ENCODE peak calls at places on chromosome 20, in four cellular contexts. One of them, this sample, is unnamed.

GRCh38 chr20:47847882-47848485 is 62.7 kb upstream of the SULF2 start:
- DNase-seq in brain microvascular endothelial cell: no peak
- DNase-seq in K562: no peak
- DNase-seq in A549: no peak
- DNase-seq in this sample: no peak

GRCh38 chr20:56368351-56369134 is 9.8 kb downstream of the FAM210B start:
- DNase-seq in brain microvascular endothelial cell: no peak
- DNase-seq in K562: no peak
- DNase-seq in A549: no peak
- DNase-seq in this sample: no peak

GRCh38 chr20:60009826-60010616 is 51.8 kb downstream of the CDH26 start:
- DNase-seq in brain microvascular endothelial cell: no peak
- DNase-seq in K562: peak
- DNase-seq in A549: no peak
- DNase-seq in this sample: no peak

GRCh38 chr20:37238426-37238825 is 23.2 kb downstream of the GHRH start:
- DNase-seq in brain microvascular endothelial cell: no peak
- DNase-seq in K562: no peak
- DNase-seq in A549: no peak
- DNase-seq in this sample: no peak

GRCh38 chr20:57243480-57244220 is 22.8 kb downstream of the BMP7 start:
- DNase-seq in brain microvascular endothelial cell: no peak
- DNase-seq in K562: no peak
- DNase-seq in A549: no peak
- DNase-seq in this sample: no peak

GRCh38 chr20:37538003-37538402 is 10.3 kb upstream of the BLCAP start:
- DNase-seq in brain microvascular endothelial cell: peak
- DNase-seq in K562: no peak
- DNase-seq in A549: no peak
- DNase-seq in this sample: no peak

GRCh38 chr20:47962286-47962685 is 177.0 kb upstream of the SULF2 start:
- DNase-seq in brain microvascular endothelial cell: no peak
- DNase-seq in K562: no peak
- DNase-seq in A549: no peak
- DNase-seq in this sample: no peak

GRCh38 chr20:10090588-10091166 is 55.9 kb downstream of the ANKEF1 start:
- DNase-seq in brain microvascular endothelial cell: peak
- DNase-seq in K562: peak
- DNase-seq in A549: peak
- DNase-seq in this sample: no peak

GRCh38 chr20:40958598-40958997 is 70.0 kb upstream of the TOP1 start:
- DNase-seq in brain microvascular endothelial cell: no peak
- DNase-seq in K562: no peak
- DNase-seq in A549: no peak
- DNase-seq in this sample: no peak

GRCh38 chr20:47224300-47224791 is 132.2 kb downstream of the ZMYND8 start:
- DNase-seq in brain microvascular endothelial cell: no peak
- DNase-seq in K562: no peak
- DNase-seq in A549: no peak
- DNase-seq in this sample: no peak

GRCh38 chr20:12093062-12093796 is 175.5 kb downstream of the BTBD3 start:
- DNase-seq in brain microvascular endothelial cell: no peak
- DNase-seq in K562: no peak
- DNase-seq in A549: no peak
- DNase-seq in this sample: no peak

GRCh38 chr20:63625771-63626423 is 1.0 kb downstream of the GMEB2 start:
- DNase-seq in brain microvascular endothelial cell: peak
- DNase-seq in K562: peak
- DNase-seq in A549: no peak
- DNase-seq in this sample: no peak

GRCh38 chr20:36084897-36085617 is 69.5 kb upstream of the EPB41L1 start:
- DNase-seq in brain microvascular endothelial cell: peak
- DNase-seq in K562: peak
- DNase-seq in A549: peak
- DNase-seq in this sample: no peak

GRCh38 chr20:33668087-33668790 is 1.5 kb downstream of the ACTL10 start:
- DNase-seq in brain microvascular endothelial cell: no peak
- DNase-seq in K562: peak
- DNase-seq in A549: peak
- DNase-seq in this sample: no peak

GRCh38 chr20:14958626-14959025 is 621.2 kb upstream of the FLRT3 start:
- DNase-seq in brain microvascular endothelial cell: no peak
- DNase-seq in K562: no peak
- DNase-seq in A549: no peak
- DNase-seq in this sample: no peak

GRCh38 chr20:52410182-52410647 is 218.6 kb upstream of the ZFP64 start:
- DNase-seq in brain microvascular endothelial cell: no peak
- DNase-seq in K562: peak
- DNase-seq in A549: no peak
- DNase-seq in this sample: peak

GRCh38 chr20:35447082-35447789 is 8.2 kb upstream of the CEP250 start:
- DNase-seq in brain microvascular endothelial cell: peak
- DNase-seq in K562: peak
- DNase-seq in A549: peak
- DNase-seq in this sample: no peak

GRCh38 chr20:57683876-57684275 is 25.9 kb downstream of the PMEPA1 start:
- DNase-seq in brain microvascular endothelial cell: no peak
- DNase-seq in K562: no peak
- DNase-seq in A549: no peak
- DNase-seq in this sample: no peak

GRCh38 chr20:62754122-62754990 is 41.9 kb upstream of the MRGBP start:
- DNase-seq in brain microvascular endothelial cell: no peak
- DNase-seq in K562: no peak
- DNase-seq in A549: no peak
- DNase-seq in this sample: no peak

GRCh38 chr20:60108397-60108796 is 150.2 kb downstream of the CDH26 start:
- DNase-seq in brain microvascular endothelial cell: peak
- DNase-seq in K562: no peak
- DNase-seq in A549: no peak
- DNase-seq in this sample: no peak

GRCh38 chr20:33663161-33664084 is 1.3 kb downstream of the C20orf144 start:
- DNase-seq in brain microvascular endothelial cell: no peak
- DNase-seq in K562: peak
- DNase-seq in A549: peak
- DNase-seq in this sample: no peak

GRCh38 chr20:23867152-23867776 is 12.3 kb downstream of the CST5 start:
- DNase-seq in brain microvascular endothelial cell: no peak
- DNase-seq in K562: no peak
- DNase-seq in A549: no peak
- DNase-seq in this sample: no peak

GRCh38 chr20:64065973-64066341 is 3.0 kb downstream of the TCEA2 start:
- DNase-seq in brain microvascular endothelial cell: peak
- DNase-seq in K562: peak
- DNase-seq in A549: no peak
- DNase-seq in this sample: no peak

GRCh38 chr20:20547221-20547875 is 165.1 kb downstream of the RALGAPA2 start:
- DNase-seq in brain microvascular endothelial cell: no peak
- DNase-seq in K562: no peak
- DNase-seq in A549: no peak
- DNase-seq in this sample: peak

GRCh38 chr20:1871807-1872455 is 23.3 kb upstream of the SIRPA start:
- DNase-seq in brain microvascular endothelial cell: no peak
- DNase-seq in K562: no peak
- DNase-seq in A549: no peak
- DNase-seq in this sample: no peak

GRCh38 chr20:4840831-4841230 is 119.1 kb downstream of the PRND start:
- DNase-seq in brain microvascular endothelial cell: no peak
- DNase-seq in K562: no peak
- DNase-seq in A549: no peak
- DNase-seq in this sample: no peak

GRCh38 chr20:35004051-35004725 is 48.5 kb downstream of the MYH7B start:
- DNase-seq in brain microvascular endothelial cell: no peak
- DNase-seq in K562: no peak
- DNase-seq in A549: no peak
- DNase-seq in this sample: no peak

GRCh38 chr20:18443841-18444240 is 23.0 kb downstream of the DZANK1 start:
- DNase-seq in brain microvascular endothelial cell: no peak
- DNase-seq in K562: no peak
- DNase-seq in A549: no peak
- DNase-seq in this sample: peak

GRCh38 chr20:18545566-18545965 is 21.7 kb upstream of the SMIM26 start:
- DNase-seq in brain microvascular endothelial cell: no peak
- DNase-seq in K562: no peak
- DNase-seq in A549: no peak
- DNase-seq in this sample: no peak

GRCh38 chr20:63957004-63957689 is 931 bp upstream of the UCKL1 start:
- DNase-seq in brain microvascular endothelial cell: no peak
- DNase-seq in K562: peak
- DNase-seq in A549: peak
- DNase-seq in this sample: no peak

GRCh38 chr20:34112600-34113061 is 588 bp upstream of the EIF2S2 start:
- DNase-seq in brain microvascular endothelial cell: peak
- DNase-seq in K562: peak
- DNase-seq in A549: peak
- DNase-seq in this sample: no peak

GRCh38 chr20:23061713-23062561 is 12.5 kb upstream of the THBD start:
- DNase-seq in brain microvascular endothelial cell: peak
- DNase-seq in K562: peak
- DNase-seq in A549: peak
- DNase-seq in this sample: no peak

GRCh38 chr20:25654487-25654886 is 30.7 kb upstream of the NANP start:
- DNase-seq in brain microvascular endothelial cell: no peak
- DNase-seq in K562: no peak
- DNase-seq in A549: no peak
- DNase-seq in this sample: no peak

GRCh38 chr20:57412347-57413029 is 21.3 kb downstream of the RBM38 start:
- DNase-seq in brain microvascular endothelial cell: no peak
- DNase-seq in K562: peak
- DNase-seq in A549: no peak
- DNase-seq in this sample: no peak

GRCh38 chr20:58719971-58720371 is 27.4 kb downstream of the NPEPL1 start:
- DNase-seq in brain microvascular endothelial cell: no peak
- DNase-seq in K562: no peak
- DNase-seq in A549: no peak
- DNase-seq in this sample: no peak

GRCh38 chr20:41054463-41055230 is 26.0 kb downstream of the TOP1 start:
- DNase-seq in brain microvascular endothelial cell: no peak
- DNase-seq in K562: no peak
- DNase-seq in A549: no peak
- DNase-seq in this sample: no peak

GRCh38 chr20:1185316-1185741 is 548 bp upstream of the TMEM74B start:
- DNase-seq in brain microvascular endothelial cell: no peak
- DNase-seq in K562: peak
- DNase-seq in A549: peak
- DNase-seq in this sample: no peak

GRCh38 chr20:44716309-44717106 is 1.3 kb downstream of the CCN5 start:
- DNase-seq in brain microvascular endothelial cell: no peak
- DNase-seq in K562: no peak
- DNase-seq in A549: no peak
- DNase-seq in this sample: no peak

GRCh38 chr20:44717986-44718385 is 2.8 kb downstream of the CCN5 start:
- DNase-seq in brain microvascular endothelial cell: no peak
- DNase-seq in K562: peak
- DNase-seq in A549: peak
- DNase-seq in this sample: no peak

GRCh38 chr20:44714102-44714700 is 968 bp upstream of the CCN5 start:
- DNase-seq in brain microvascular endothelial cell: no peak
- DNase-seq in K562: no peak
- DNase-seq in A549: no peak
- DNase-seq in this sample: no peak

GRCh38 chr20:44714701-44715494 is at the start of gene CCN5:
- DNase-seq in brain microvascular endothelial cell: peak
- DNase-seq in K562: peak
- DNase-seq in A549: peak
- DNase-seq in this sample: no peak

GRCh38 chr20:44715495-44716308 is 533 bp downstream of the CCN5 start:
- DNase-seq in brain microvascular endothelial cell: no peak
- DNase-seq in K562: no peak
- DNase-seq in A549: no peak
- DNase-seq in this sample: no peak
- H3K4me3 ChIP-seq in brain microvascular endothelial cell: no peak
- H3K4me3 ChIP-seq in K562: no peak
- H3K4me3 ChIP-seq in A549: peak
- H3K4me3 ChIP-seq in this sample: no peak

GRCh38 chr20:46013826-46014516 is 5.3 kb downstream of the MMP9 start:
- DNase-seq in brain microvascular endothelial cell: no peak
- DNase-seq in K562: peak
- DNase-seq in A549: peak
- DNase-seq in this sample: no peak
- H3K4me3 ChIP-seq in brain microvascular endothelial cell: no peak
- H3K4me3 ChIP-seq in K562: peak
- H3K4me3 ChIP-seq in A549: peak
- H3K4me3 ChIP-seq in this sample: peak

DNA sequence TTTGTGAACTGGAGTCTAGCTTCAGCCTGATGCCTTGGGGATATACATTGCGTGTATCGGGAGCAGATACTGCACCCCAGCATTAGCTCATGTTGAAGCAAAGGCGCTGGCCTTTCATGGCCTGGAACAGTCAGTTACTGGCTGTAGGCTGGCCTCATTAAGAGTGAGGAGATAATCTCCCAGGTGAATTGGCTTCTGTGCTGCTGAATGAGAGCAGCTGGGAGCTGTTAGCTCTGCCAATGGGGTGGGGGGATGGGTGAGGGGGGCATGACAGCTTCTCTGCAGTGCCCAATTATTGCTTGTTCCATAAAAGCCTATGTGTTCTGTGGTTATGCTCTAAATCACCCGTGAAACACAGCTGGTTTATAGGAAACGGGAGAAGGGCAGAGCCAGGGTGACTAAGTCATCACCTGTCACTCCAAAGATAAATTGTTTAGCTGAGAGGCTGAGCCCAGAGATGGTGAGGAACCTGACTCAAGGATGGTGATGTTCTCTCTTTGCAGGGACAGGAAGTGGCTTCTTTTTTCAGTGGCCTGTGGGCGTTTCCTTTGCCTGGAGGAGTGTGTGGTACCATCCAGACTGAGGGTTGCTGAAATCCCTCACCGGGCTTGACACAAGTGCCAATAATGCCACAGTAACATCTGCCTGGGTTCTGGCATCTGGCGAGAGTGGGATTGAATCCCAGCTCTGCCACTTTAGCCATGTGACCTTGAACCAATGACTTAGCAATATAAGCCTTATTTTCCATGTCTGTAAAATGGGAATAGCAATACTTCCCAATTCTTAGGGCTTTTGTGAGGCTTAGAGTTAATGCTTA is 170.8 kb downstream of the BCAS1 start:
- DNase-seq in brain microvascular endothelial cell: no peak
- DNase-seq in K562: peak
- DNase-seq in A549: peak
- DNase-seq in this sample: peak
- H3K4me3 ChIP-seq in brain microvascular endothelial cell: no peak
- H3K4me3 ChIP-seq in K562: no peak
- H3K4me3 ChIP-seq in A549: no peak
- H3K4me3 ChIP-seq in this sample: no peak

GRCh38 chr20:3479759-3480615 is 9.2 kb downstream of the ATRN start:
- DNase-seq in brain microvascular endothelial cell: no peak
- DNase-seq in K562: no peak
- DNase-seq in A549: no peak
- DNase-seq in this sample: no peak
- H3K4me3 ChIP-seq in brain microvascular endothelial cell: no peak
- H3K4me3 ChIP-seq in K562: no peak
- H3K4me3 ChIP-seq in A549: no peak
- H3K4me3 ChIP-seq in this sample: no peak

GRCh38 chr20:31718952-31719643 is 3.6 kb downstream of the BCL2L1 start:
- DNase-seq in brain microvascular endothelial cell: no peak
- DNase-seq in K562: peak
- DNase-seq in A549: no peak
- DNase-seq in this sample: no peak
- H3K4me3 ChIP-seq in brain microvascular endothelial cell: no peak
- H3K4me3 ChIP-seq in K562: peak
- H3K4me3 ChIP-seq in A549: peak
- H3K4me3 ChIP-seq in this sample: peak

GRCh38 chr20:49386848-49387605 is 95.4 kb downstream of the KCNB1 start:
- DNase-seq in brain microvascular endothelial cell: no peak
- DNase-seq in K562: no peak
- DNase-seq in A549: no peak
- DNase-seq in this sample: no peak
- H3K4me3 ChIP-seq in brain microvascular endothelial cell: no peak
- H3K4me3 ChIP-seq in K562: no peak
- H3K4me3 ChIP-seq in A549: no peak
- H3K4me3 ChIP-seq in this sample: no peak